ENCODE peak calls at places on chromosomes 1 and 21, in four cellular contexts. S, B, L and E are unnamed samples.

GRCh38 chr1:203197625-203198024 is 11.1 kb upstream of the CHI3L1 start:
- DNase-seq in B (no peak), S (no peak), L (no peak), E (peak)

GRCh38 chr1:58266242-58266641 is 280.3 kb downstream of the OMA1 start:
- DNase-seq in S (no peak), B (no peak), L (no peak), E (no peak)

GRCh38 chr1:26181586-26182371 is 4.5 kb downstream of the CNKSR1 start:
- DNase-seq in S (no peak), L (peak), B (no peak), E (no peak)

GRCh38 chr1:4599951-4600481 is 54.4 kb upstream of the AJAP1 start:
- DNase-seq in L (no peak), B (no peak), S (no peak), E (no peak)

GRCh38 chr1:67342002-67342890 is 34.6 kb downstream of the IL12RB2 start:
- DNase-seq in L (no peak), S (no peak), B (no peak), E (no peak)

GRCh38 chr1:82775402-82776000 is 974.8 kb downstream of the ADGRL2 start:
- DNase-seq in L (peak), B (no peak), S (peak), E (peak)

GRCh38 chr1:51624851-51625250 is 8.0 kb downstream of the OSBPL9 start:
- DNase-seq in S (no peak), B (no peak), L (no peak), E (no peak)

GRCh38 chr1:60727553-60727952 is 354.8 kb upstream of the NFIA start:
- DNase-seq in S (no peak), L (peak), B (no peak), E (no peak)

GRCh38 chr1:8423702-8424538 is 106.0 kb downstream of the SLC45A1 start:
- DNase-seq in B (peak), L (peak), S (peak), E (peak)

GRCh38 chr1:214838351-214838750 is 235.4 kb downstream of the CENPF start:
- DNase-seq in S (no peak), L (no peak), B (no peak), E (no peak)

GRCh38 chr21:36848875-36849274 is 117.6 kb downstream of the HLCS start:
- DNase-seq in L (no peak), B (no peak), S (no peak), E (no peak)

GRCh38 chr1:153566414-153567371 is 1.0 kb upstream of the S100A2 start:
- DNase-seq in S (peak), L (peak), B (peak), E (peak)

GRCh38 chr1:244444854-244445253 is 6.9 kb downstream of the ADSS2 start:
- DNase-seq in L (no peak), B (no peak), S (no peak), E (no peak)